ENCODE peak calls at places on chromosomes 1 and 21, in six cellular contexts. I is uterus, T is Peyer's patch, B is spleen, G is IMR-90, C is tibial nerve. M is an unnamed sample.
A peak's percentile ranks its signal among the peaks of the same experiment; 100 is the strongest.

GRCh38 chr1:224430511-224431113 is 4.0 kb downstream of the WDR26 start:
- DNase-seq in B (no peak), C (peak; percentile 36), I (no peak), T (no peak), G (peak; percentile 76), M (no peak)

GRCh38 chr1:114353233-114353632 is 157.8 kb downstream of the TRIM33 start:
- DNase-seq in C (peak; percentile 40), B (no peak), T (no peak), I (peak; percentile 70), G (peak; percentile 80), M (no peak)

GRCh38 chr1:24830680-24831272 is 85.5 kb downstream of the CLIC4 start:
- DNase-seq in G (peak; percentile 79), T (no peak), C (no peak), B (no peak), I (no peak), M (no peak)

GRCh38 chr1:12166834-12167492 is at the start of gene TNFRSF1B:
- DNase-seq in I (peak; percentile 73), B (peak; percentile 96), G (peak; percentile 29), T (peak; percentile 86), C (no peak), M (no peak)

GRCh38 chr1:201647094-201647493 is 108.2 kb downstream of the NAV1 start:
- DNase-seq in I (no peak), B (no peak), C (no peak), G (no peak), T (no peak), M (no peak)

GRCh38 chr1:18309552-18310155 is 171.1 kb upstream of the KLHDC7A start:
- DNase-seq in T (no peak), G (no peak), I (no peak), C (no peak), B (peak; percentile 44), M (no peak)

GRCh38 chr1:44808938-44809917 is 905 bp downstream of the BTBD19 start:
- DNase-seq in I (peak; percentile 69), B (peak; percentile 92), C (no peak), G (peak; percentile 82), T (peak; percentile 71), M (no peak)

GRCh38 chr1:166673722-166674121 is 165.6 kb upstream of the POGK start:
- DNase-seq in G (no peak), C (no peak), B (no peak), T (no peak), I (no peak), M (no peak)

DNA sequence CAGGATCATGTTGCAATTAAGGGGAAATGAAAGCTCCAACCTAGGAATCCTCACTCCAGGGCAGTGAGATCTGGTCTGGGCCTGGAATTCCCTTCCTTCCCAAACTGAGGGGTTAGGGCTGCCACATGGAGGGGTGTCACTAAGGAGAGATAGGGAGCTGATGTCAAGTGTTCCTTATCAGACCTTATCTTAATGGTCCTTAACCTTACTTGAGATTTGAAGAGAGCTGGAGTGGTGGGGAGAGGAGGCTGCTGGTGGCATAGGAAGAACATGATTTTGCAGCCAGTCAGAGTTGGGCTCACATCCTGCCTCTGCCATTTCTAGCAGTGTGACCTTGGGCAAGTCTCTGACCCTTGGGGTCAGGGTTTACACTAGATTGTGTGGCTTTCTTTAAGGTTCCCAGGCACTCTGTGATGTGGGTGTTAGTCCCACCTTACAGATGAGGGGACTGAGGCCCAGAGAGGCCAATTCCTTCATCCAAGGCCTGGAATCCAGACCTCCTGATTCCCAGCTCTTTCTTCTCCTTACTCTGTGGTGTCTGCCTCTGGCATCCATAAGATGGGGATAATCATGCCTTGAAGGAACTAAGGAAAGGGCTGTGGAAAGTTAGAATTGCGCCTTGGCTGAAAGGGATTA is 56.3 kb upstream of the SYNC start:
- DNase-seq in G (no peak), T (no peak), I (no peak), B (no peak), C (no peak), M (no peak)
- H3K4me3 ChIP-seq in G (no peak overlapping the region), T (no peak overlapping the region), I (no peak overlapping the region), B (no peak overlapping the region), C (no peak overlapping the region), M (no peak overlapping the region)

GRCh38 chr1:154272217-154272998 is at the start of gene HAX1:
- DNase-seq in C (peak; percentile 93), T (peak; percentile 90), I (peak; percentile 96), B (peak; percentile 98), G (peak; percentile 97), M (peak; percentile 97)
- TF ChIP-seq POLR2A in C (peak; percentile 20), T (peak; percentile 49), I (peak; percentile 73), B (no peak), G (peak; percentile 71), M (peak; percentile 69)

GRCh38 chr1:2885001-2885400 is 83.5 kb upstream of the TTC34 start:
- DNase-seq in T (no peak), G (no peak), C (no peak), I (no peak), B (no peak), M (no peak)
- H3K9me3 ChIP-seq in T (no peaks in the 10 kb centered on the region), G (peaks cover 62% of the 10 kb centered on the region), C (no peaks in the 10 kb centered on the region), I (no peaks in the 10 kb centered on the region), B (no peaks in the 10 kb centered on the region), M (no peaks in the 10 kb centered on the region)

GRCh38 chr21:17786219-17787181 is 32.7 kb downstream of the C21orf91 start:
- DNase-seq in G (no peak), C (no peak), B (peak; percentile 78), T (no peak), I (no peak), M (no peak)

GRCh38 chr21:17783003-17783402 is 36.2 kb downstream of the C21orf91 start:
- DNase-seq in I (no peak), G (no peak), B (no peak), C (no peak), T (no peak), M (no peak)

GRCh38 chr21:17783816-17784598 is 35.1 kb downstream of the C21orf91 start:
- DNase-seq in B (no peak), C (no peak), G (no peak), I (no peak), T (no peak), M (no peak)

GRCh38 chr21:17784604-17785402 is 34.4 kb downstream of the C21orf91 start:
- DNase-seq in I (no peak), T (no peak), B (no peak), G (no peak), C (no peak), M (no peak)

DNA sequence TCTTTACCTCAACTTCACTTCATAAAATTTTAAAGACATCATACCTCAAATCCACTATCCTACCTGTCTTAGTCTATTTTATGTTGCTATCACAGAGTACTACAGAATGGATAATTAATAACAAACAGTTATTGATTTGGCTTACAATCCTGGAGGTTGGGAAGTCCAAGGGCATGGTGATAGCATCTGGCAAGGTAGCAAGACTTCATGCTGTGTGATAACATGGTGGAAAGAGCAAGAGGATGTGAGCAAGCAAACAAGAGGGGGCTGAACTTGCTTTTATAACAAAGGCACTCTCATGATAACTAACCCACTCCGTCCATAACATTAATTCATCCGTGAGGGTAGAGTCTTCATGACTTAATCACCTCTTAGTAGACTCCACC is 33.8 kb downstream of the C21orf91 start:
- DNase-seq in C (no peak), T (no peak), B (no peak), I (no peak), G (no peak), M (no peak)
- H3K4me3 ChIP-seq in C (no peak overlapping the region), T (no peak overlapping the region), B (no peak overlapping the region), I (no peak overlapping the region), G (no peak overlapping the region), M (no peak overlapping the region)

DNA sequence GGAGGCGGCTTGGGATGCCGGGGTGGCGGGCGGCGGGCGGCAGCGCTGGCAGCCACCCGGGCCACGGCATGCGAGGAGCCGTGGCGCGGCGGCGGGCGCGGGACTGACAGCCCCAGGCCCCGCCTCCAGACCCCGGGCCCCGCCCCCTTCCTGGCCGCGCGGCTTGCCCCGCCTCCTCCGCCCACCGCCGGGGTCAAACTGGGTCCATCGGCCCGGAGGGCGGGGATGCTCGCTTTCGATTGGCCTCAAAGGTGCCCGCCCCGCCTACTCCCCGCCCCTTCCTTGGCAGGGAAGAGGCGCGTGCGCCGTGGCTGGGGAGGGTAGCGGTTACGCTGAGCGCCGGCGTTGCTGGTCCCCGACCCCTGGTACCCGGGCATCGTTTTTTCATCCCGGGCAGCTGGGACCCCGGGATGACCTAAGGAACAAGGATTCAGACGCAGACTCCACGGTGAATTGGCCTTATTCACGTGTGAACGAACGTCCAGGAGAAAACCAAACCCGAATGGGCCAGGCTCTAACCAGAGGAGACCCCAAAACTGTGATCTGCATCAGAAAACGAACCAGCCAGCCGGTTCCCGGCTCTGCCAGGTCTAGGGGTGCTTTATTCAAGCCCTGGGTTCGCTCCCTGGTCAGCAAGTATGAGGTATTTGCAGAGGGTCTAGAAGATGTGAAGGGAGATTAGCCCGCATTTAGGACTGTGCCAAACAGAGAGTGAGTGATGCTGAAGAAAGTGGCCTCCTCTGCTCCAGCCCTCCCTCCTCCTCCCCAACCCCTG is 117.2 kb upstream of the GUCA2B start:
- DNase-seq in B (peak; percentile 99), T (peak; percentile 98), G (peak; percentile 85), C (peak; percentile 94), I (peak; percentile 97), M (no peak)
- TF ChIP-seq POLR2A in B (no peak), T (no peak), G (no peak), C (no peak), I (peak; percentile 14), M (no peak)

GRCh38 chr21:28067015-28067414 is 925.7 kb downstream of the LTN1 start:
- DNase-seq in T (no peak), B (no peak), I (no peak), G (no peak), C (no peak), M (no peak)
- H3K9me3 ChIP-seq in T (no peaks in the 10 kb centered on the region), B (no peaks in the 10 kb centered on the region), I (no peaks in the 10 kb centered on the region), G (no peaks in the 10 kb centered on the region), C (no peaks in the 10 kb centered on the region), M (no peaks in the 10 kb centered on the region)